ENCODE peak calls at places on chromosomes 5 and 9, in ten cellular contexts. B, A, O, Y, V, M, D, X, K and E are unnamed samples.

GRCh38 chr9:34579819-34580185 is 9.7 kb downstream of the CNTFR start:
- DNase-seq in O (no peak), B (no peak), X (no peak), M (no peak), K (no peak), V (no peak), Y (no peak), D (no peak), A (no peak), E (no peak)

GRCh38 chr9:104608336-104608735 is 2.9 kb upstream of the OR13C2 start:
- DNase-seq in O (peak; percentile 2), V (no peak), M (peak; percentile 2), Y (no peak), K (no peak), X (no peak), A (no peak), D (no peak), B (no peak), E (peak; percentile 2)

GRCh38 chr5:55037046-55037771 is 13.2 kb downstream of the GZMK start:
- DNase-seq in K (no peak), X (peak; percentile 67), A (peak; percentile 2), Y (no peak), B (peak; percentile 24), V (peak; percentile 15), M (no peak), D (no peak), O (peak; percentile 14), E (peak; percentile 7)

GRCh38 chr5:32538031-32538547 is 47.3 kb upstream of the SUB1 start:
- DNase-seq in D (no peak), K (no peak), M (no peak), Y (no peak), A (peak; percentile 89), V (no peak), X (peak; percentile 63), O (no peak), B (peak; percentile 16), E (no peak)

GRCh38 chr5:176697929-176698520 is 50.7 kb downstream of the TSPAN17 start:
- DNase-seq in O (no peak), K (no peak), A (no peak), Y (no peak), V (no peak), D (no peak), B (no peak), M (peak; percentile 83), X (no peak), E (no peak)

GRCh38 chr5:146399446-146399845 is 47.7 kb upstream of the TCERG1 start:
- DNase-seq in K (no peak), V (peak; percentile 3), M (no peak), X (no peak), A (no peak), Y (no peak), D (no peak), B (no peak), O (no peak), E (peak; percentile 20)

GRCh38 chr5:78405820-78406750 is 45.7 kb downstream of the SCAMP1 start:
- DNase-seq in D (no peak), A (peak; percentile 28), K (no peak), B (no peak), M (no peak), Y (no peak), O (peak; percentile 75), X (no peak), V (peak; percentile 53), E (peak; percentile 69)

GRCh38 chr5:10936486-10936885 is 175.5 kb upstream of the DAP start:
- DNase-seq in O (no peak), K (no peak), D (no peak), B (no peak), Y (no peak), M (no peak), A (no peak), V (no peak), X (no peak), E (no peak)

GRCh38 chr5:67267522-67268232 is 71.1 kb upstream of the CD180 start:
- DNase-seq in O (peak; percentile 30), D (no peak), K (no peak), Y (no peak), V (no peak), A (no peak), B (no peak), X (no peak), M (no peak), E (peak; percentile 46)

GRCh38 chr9:128372784-128373183 is 1.6 kb downstream of the URM1 start:
- DNase-seq in O (peak; percentile 40), K (no peak), V (no peak), B (no peak), A (no peak), M (no peak), X (no peak), D (no peak), Y (no peak), E (peak; percentile 88)

GRCh38 chr9:87029904-87030303 is 82.6 kb upstream of the GAS1 start:
- DNase-seq in A (peak; percentile 32), B (no peak), O (no peak), D (no peak), K (no peak), V (no peak), M (no peak), X (no peak), Y (no peak), E (no peak)

GRCh38 chr9:112404367-112404979 is 24.6 kb downstream of the HSDL2 start:
- DNase-seq in Y (no peak), K (no peak), X (no peak), D (no peak), M (no peak), V (peak; percentile 72), O (no peak), B (no peak), A (no peak), E (peak; percentile 45)

GRCh38 chr5:89282832-89283510 is 400.0 kb upstream of the MEF2C start:
- DNase-seq in Y (no peak), X (no peak), B (no peak), M (no peak), V (peak; percentile 40), O (peak; percentile 89), A (no peak), K (no peak), D (peak; percentile 12), E (peak; percentile 48)